ENCODE peak calls at places on chromosomes 13 and 19, in four cellular contexts. One of them, this sample, is unnamed. For H3K27me3, the result is how much of the 10 kb centered on the place peaks cover.

GRCh38 chr19:47111081-47111589 is 2.4 kb downstream of the ZC3H4 start:
- DNase-seq in tibial nerve: no peak
- DNase-seq in neuronal stem cell: no peak
- DNase-seq in tibial artery: no peak
- DNase-seq in this sample: peak

GRCh38 chr13:50634339-50634738 is 209.2 kb downstream of the DLEU7 start:
- DNase-seq in tibial artery: no peak
- DNase-seq in tibial nerve: no peak
- DNase-seq in neuronal stem cell: no peak
- DNase-seq in this sample: no peak

GRCh38 chr13:33763021-33763420 is 54.9 kb upstream of the RFC3 start:
- DNase-seq in tibial artery: no peak
- DNase-seq in neuronal stem cell: no peak
- DNase-seq in tibial nerve: no peak
- DNase-seq in this sample: no peak

GRCh38 chr13:52097197-52097596 is 31.7 kb downstream of the NEK5 start:
- DNase-seq in tibial nerve: no peak
- DNase-seq in neuronal stem cell: no peak
- DNase-seq in tibial artery: no peak
- DNase-seq in this sample: no peak

GRCh38 chr13:59790626-59791025 is 373.1 kb downstream of the DIAPH3 start:
- DNase-seq in tibial artery: no peak
- DNase-seq in neuronal stem cell: no peak
- DNase-seq in tibial nerve: no peak
- DNase-seq in this sample: peak

GRCh38 chr13:76965759-76966421 is 17.6 kb downstream of the ACOD1 start:
- DNase-seq in tibial nerve: peak
- DNase-seq in neuronal stem cell: no peak
- DNase-seq in tibial artery: peak
- DNase-seq in this sample: peak

GRCh38 chr13:38670627-38671026 is 16.2 kb upstream of the FREM2 start:
- DNase-seq in tibial artery: no peak
- DNase-seq in neuronal stem cell: no peak
- DNase-seq in tibial nerve: no peak
- DNase-seq in this sample: no peak

GRCh38 chr13:51249767-51250741 is 27.9 kb downstream of the FAM124A start:
- DNase-seq in tibial nerve: no peak
- DNase-seq in tibial artery: no peak
- DNase-seq in neuronal stem cell: no peak
- DNase-seq in this sample: no peak

GRCh38 chr19:33440682-33441081 is 67.2 kb downstream of the CEBPG start:
- DNase-seq in neuronal stem cell: no peak
- DNase-seq in tibial nerve: no peak
- DNase-seq in tibial artery: no peak
- DNase-seq in this sample: no peak

GRCh38 chr13:77118134-77118533 is 91.2 kb upstream of the FBXL3 start:
- DNase-seq in tibial artery: no peak
- DNase-seq in neuronal stem cell: no peak
- DNase-seq in tibial nerve: no peak
- DNase-seq in this sample: no peak

GRCh38 chr13:93172109-93172508 is 54.5 kb upstream of the GPC6 start:
- DNase-seq in tibial nerve: no peak
- DNase-seq in neuronal stem cell: no peak
- DNase-seq in tibial artery: no peak
- DNase-seq in this sample: no peak

GRCh38 chr13:57114945-57115344 is 25.8 kb upstream of the PRR20A start:
- DNase-seq in tibial artery: no peak
- DNase-seq in tibial nerve: no peak
- DNase-seq in neuronal stem cell: no peak
- DNase-seq in this sample: no peak

DNA sequence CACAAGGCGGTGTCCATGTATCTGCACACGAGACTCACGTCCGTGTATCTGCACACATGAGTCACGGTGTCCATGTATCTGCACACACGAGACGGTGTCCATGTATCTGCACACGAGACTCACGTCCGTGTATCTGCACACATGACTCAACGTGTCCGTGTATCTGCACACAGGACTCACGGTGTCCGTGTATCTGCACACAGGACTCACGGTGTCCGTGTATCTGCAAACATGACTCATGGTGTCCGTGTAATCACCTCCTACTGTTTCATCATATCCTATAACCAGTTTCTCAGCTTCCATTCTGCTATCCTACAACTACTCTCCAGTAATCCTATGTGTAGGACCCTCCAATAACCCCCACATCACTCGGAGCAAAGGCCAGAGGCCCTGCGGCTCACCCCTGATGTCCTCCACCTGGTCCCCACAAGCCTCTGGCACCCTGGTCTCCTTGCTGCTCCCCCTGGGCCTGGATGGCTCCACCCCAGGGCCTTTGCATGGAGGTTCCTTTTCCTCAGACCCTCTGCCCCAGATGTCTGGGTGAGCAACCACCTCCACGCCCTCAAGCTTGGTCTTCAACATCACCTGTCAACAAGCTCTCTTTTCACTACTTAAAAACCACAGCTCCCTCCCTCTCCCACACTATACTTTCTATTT is 2.5 kb upstream of the TMEM255B start:
- DNase-seq in tibial nerve: no peak
- DNase-seq in neuronal stem cell: no peak
- DNase-seq in tibial artery: peak
- DNase-seq in this sample: no peak
- H3K27me3 ChIP-seq in tibial nerve: under half
- H3K27me3 ChIP-seq in neuronal stem cell: under half
- H3K27me3 ChIP-seq in tibial artery: under half
- H3K27me3 ChIP-seq in this sample: under half

DNA sequence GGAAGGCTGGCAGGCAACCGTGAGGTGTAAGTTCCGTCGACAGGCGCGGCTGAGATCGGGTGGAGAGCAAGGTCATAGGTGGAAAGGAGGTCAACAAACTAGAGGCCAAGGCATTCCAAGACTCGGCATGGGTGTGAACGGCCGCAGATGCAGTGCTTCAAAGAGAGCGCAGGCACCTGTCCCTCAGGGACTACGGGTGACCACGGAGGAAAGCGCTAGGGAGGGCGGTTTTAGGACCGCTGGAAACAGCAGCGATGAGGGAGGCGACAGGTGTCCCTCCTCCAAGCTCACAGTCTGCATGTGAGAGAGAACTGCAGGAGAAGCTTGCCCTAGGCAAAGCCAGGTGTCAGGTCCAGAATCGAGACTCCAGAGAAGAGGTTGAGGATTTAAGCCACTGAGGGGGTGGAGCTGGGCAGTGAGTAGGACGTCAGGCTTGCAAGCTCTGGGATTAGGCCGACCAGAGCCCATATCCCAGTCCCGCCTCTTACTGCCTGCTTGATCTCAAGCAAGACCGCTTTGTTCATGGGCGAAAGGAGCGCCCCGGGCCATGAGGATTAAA is 1.6 kb upstream of the MLNR start:
- DNase-seq in tibial artery: no peak
- DNase-seq in neuronal stem cell: peak
- DNase-seq in tibial nerve: no peak
- DNase-seq in this sample: peak
- H3K27me3 ChIP-seq in tibial artery: under half
- H3K27me3 ChIP-seq in neuronal stem cell: half or more
- H3K27me3 ChIP-seq in tibial nerve: under half
- H3K27me3 ChIP-seq in this sample: under half

GRCh38 chr19:38360839-38361631 is 13.3 kb upstream of the PSMD8 start:
- DNase-seq in tibial artery: no peak
- DNase-seq in neuronal stem cell: no peak
- DNase-seq in tibial nerve: no peak
- DNase-seq in this sample: no peak
- H3K27me3 ChIP-seq in tibial artery: half or more
- H3K27me3 ChIP-seq in neuronal stem cell: under half
- H3K27me3 ChIP-seq in tibial nerve: under half
- H3K27me3 ChIP-seq in this sample: under half

GRCh38 chr13:83883061-83883523 is 818 bp upstream of the SLITRK1 start:
- DNase-seq in tibial nerve: no peak
- DNase-seq in tibial artery: no peak
- DNase-seq in neuronal stem cell: no peak
- DNase-seq in this sample: no peak
- H3K27me3 ChIP-seq in tibial nerve: under half
- H3K27me3 ChIP-seq in tibial artery: under half
- H3K27me3 ChIP-seq in neuronal stem cell: under half
- H3K27me3 ChIP-seq in this sample: under half

GRCh38 chr13:25973576-25973975 is 78.2 kb downstream of the SHISA2 start:
- DNase-seq in tibial nerve: no peak
- DNase-seq in neuronal stem cell: no peak
- DNase-seq in tibial artery: no peak
- DNase-seq in this sample: peak

GRCh38 chr13:25971499-25972145 is 80.2 kb downstream of the SHISA2 start:
- DNase-seq in tibial nerve: no peak
- DNase-seq in neuronal stem cell: no peak
- DNase-seq in tibial artery: no peak
- DNase-seq in this sample: no peak

GRCh38 chr13:25967144-25967543 is 84.7 kb downstream of the SHISA2 start:
- DNase-seq in tibial artery: no peak
- DNase-seq in neuronal stem cell: no peak
- DNase-seq in tibial nerve: no peak
- DNase-seq in this sample: no peak

GRCh38 chr13:25973085-25973484 is 78.7 kb downstream of the SHISA2 start:
- DNase-seq in neuronal stem cell: no peak
- DNase-seq in tibial nerve: no peak
- DNase-seq in tibial artery: no peak
- DNase-seq in this sample: peak

DNA sequence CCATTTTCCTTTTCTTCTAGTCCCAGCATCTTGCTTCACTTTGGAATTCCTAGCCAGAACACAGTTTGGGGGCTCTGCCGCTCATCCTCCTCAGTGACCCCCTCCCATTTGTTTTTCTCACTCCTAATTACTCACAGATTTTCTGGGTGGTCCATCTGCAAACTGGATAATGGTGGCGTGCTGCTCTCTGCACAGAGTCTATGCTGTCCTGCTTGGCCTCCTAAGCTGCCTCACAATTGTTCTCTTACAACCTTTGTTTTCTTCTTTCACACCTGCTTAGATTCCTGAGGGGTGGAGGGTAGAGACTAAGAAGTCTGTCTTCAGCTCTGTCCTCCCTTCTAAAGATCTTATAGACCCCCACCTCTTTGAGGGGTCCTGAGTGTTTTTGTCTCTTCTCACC is 80.7 kb downstream of the SHISA2 start:
- DNase-seq in tibial artery: no peak
- DNase-seq in neuronal stem cell: peak
- DNase-seq in tibial nerve: no peak
- DNase-seq in this sample: no peak
- H3K27me3 ChIP-seq in tibial artery: under half
- H3K27me3 ChIP-seq in neuronal stem cell: under half
- H3K27me3 ChIP-seq in tibial nerve: under half
- H3K27me3 ChIP-seq in this sample: under half

DNA sequence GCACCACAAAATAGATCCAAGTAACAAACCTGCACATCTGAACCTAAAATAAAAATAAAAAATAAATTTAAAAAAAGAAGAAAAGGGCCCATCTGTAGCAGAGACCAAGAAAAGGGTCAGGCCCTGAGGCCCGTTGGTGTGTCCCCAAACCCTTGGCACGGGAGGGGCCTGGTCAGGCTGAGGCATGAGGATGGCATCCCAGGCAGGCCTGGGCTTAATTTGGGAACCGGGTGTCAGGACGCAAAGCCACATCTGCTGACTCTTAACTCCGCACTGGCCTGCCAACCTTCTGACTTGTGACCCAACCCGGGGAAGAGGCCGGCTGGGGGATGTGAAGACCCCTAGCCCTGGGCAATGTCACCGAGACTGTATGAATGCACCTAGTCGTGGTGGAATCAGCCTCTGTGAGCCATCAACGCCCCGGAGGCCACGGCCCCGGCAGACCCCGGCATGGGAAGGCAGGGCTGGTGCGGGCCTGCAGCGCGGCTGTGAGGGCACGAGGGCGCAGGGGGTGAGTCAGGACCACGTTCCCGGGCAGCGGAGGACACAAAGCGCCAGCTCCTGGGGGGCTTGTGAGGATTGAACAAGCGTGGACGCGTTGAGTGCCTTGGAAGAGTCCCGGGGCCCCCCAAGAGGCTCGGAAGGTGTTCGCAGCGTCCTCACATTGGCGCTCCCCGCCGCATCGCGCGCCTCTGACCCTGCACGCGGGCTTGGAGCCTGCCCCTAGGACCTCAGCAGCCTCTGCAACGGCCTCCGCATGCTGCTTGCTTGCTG is 38.2 kb downstream of the ATP12A start:
- DNase-seq in tibial artery: no peak
- DNase-seq in tibial nerve: no peak
- DNase-seq in neuronal stem cell: no peak
- DNase-seq in this sample: no peak
- H3K27me3 ChIP-seq in tibial artery: under half
- H3K27me3 ChIP-seq in tibial nerve: under half
- H3K27me3 ChIP-seq in neuronal stem cell: under half
- H3K27me3 ChIP-seq in this sample: under half